ENCODE peak calls at places on chromosomes 2 and 18, in four cellular contexts. G is HL-60, I is GM12891, A is K562. W is an unnamed sample.

GRCh38 chr2:165746501-165746900 is 47.5 kb downstream of the GALNT3 start:
- DNase-seq in G (no peak), I (no peak), A (no peak), W (no peak)

GRCh38 chr2:16394072-16394985 is 271.3 kb downstream of the CYRIA start:
- DNase-seq in G (no peak), I (no peak), A (peak), W (no peak)

GRCh38 chr2:85851253-85851955 is 37.4 kb downstream of the ST3GAL5 start:
- DNase-seq in G (no peak), I (no peak), A (no peak), W (no peak)

GRCh38 chr2:120161190-120161589 is 62.0 kb downstream of the TMEM185B start:
- DNase-seq in G (no peak), I (no peak), A (no peak), W (no peak)

GRCh38 chr2:169709335-169709734 is 15.1 kb downstream of the PHOSPHO2 start:
- DNase-seq in G (no peak), I (no peak), A (no peak), W (no peak)

GRCh38 chr2:238425979-238426567 is 654 bp upstream of the ASB1 start:
- DNase-seq in G (peak), I (no peak), A (peak), W (no peak)

GRCh38 chr2:105180491-105180972 is 61.0 kb upstream of the GPR45 start:
- DNase-seq in G (no peak), I (no peak), A (no peak), W (no peak)

GRCh38 chr2:48356701-48357322 is 173.1 kb upstream of the STON1 start:
- DNase-seq in G (peak), I (no peak), A (peak), W (no peak)

GRCh38 chr2:164781394-164781793 is 60.2 kb downstream of the COBLL1 start:
- DNase-seq in G (no peak), I (no peak), A (no peak), W (no peak)

GRCh38 chr2:180203972-180204371 is 196.9 kb upstream of the CWC22 start:
- DNase-seq in G (no peak), I (no peak), A (no peak), W (no peak)

GRCh38 chr2:3633982-3634630 is 23.9 kb upstream of the ALLC start:
- DNase-seq in G (no peak), I (no peak), A (no peak), W (no peak)

GRCh38 chr18:47729356-47729755 is 201.1 kb downstream of the SMAD2 start:
- DNase-seq in G (no peak), I (no peak), A (no peak), W (no peak)

GRCh38 chr18:73887801-73888200 is 259.8 kb downstream of the FBXO15 start:
- DNase-seq in G (no peak), I (no peak), A (no peak), W (no peak)
- TF ChIP-seq SPI1 in G (no peak), I (no peak), A (no peak), W (no peak)

DNA sequence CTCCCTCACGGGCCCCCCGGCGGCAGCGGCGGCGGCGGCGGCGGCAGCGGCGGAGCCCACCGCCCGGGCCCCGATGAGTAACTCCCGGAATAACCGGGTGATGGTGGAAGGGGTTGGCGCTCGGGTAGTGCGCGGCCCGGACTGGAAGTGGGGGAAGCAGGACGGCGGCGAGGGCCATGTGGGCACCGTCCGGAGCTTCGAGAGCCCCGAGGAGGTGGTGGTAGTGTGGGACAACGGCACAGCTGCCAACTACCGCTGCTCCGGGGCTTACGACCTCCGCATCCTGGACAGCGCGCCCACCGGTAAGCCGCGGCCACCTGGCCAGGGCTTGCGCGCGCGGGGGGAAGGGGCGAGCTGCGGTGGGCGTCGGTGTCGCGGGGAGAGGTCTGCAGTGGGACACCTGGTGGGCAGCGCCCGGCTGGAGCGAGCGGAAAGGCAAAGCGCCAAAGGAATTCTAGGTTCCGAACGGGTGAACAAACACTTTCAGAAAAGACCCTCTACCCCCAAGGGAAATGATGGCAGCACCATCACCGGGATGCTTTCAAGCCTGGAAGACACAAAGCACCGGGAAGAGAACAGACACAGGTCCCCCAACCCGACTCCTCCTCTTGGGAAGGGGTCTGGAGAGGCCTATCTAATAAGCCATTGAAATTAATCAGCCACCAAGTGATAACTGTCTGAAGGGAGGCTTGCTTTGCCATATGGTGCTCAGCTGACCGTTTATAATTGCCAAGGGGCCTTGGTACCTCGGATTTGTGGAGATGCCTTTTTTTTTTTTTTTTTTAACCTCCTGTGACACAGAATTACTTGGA is 1.1 kb downstream of the MIB1 start:
- DNase-seq in G (peak), I (no peak), A (no peak), W (no peak)
- TF ChIP-seq SPI1 in G (no peak), I (no peak), A (no peak), W (no peak)

GRCh38 chr2:205769879-205770278 is 87.6 kb downstream of the NRP2 start:
- DNase-seq in G (no peak), I (no peak), A (no peak), W (no peak)

GRCh38 chr2:205768815-205769493 is 86.7 kb downstream of the NRP2 start:
- DNase-seq in G (no peak), I (no peak), A (no peak), W (no peak)

GRCh38 chr2:205770557-205770956 is 88.3 kb downstream of the NRP2 start:
- DNase-seq in G (no peak), I (no peak), A (no peak), W (no peak)

GRCh38 chr2:205768341-205768740 is 86.0 kb downstream of the NRP2 start:
- DNase-seq in G (no peak), I (no peak), A (no peak), W (no peak)

GRCh38 chr2:205769494-205769848 is 87.2 kb downstream of the NRP2 start:
- DNase-seq in G (no peak), I (no peak), A (no peak), W (no peak)
- TF ChIP-seq SPI1 in G (no peak), I (no peak), A (no peak), W (no peak)

DNA sequence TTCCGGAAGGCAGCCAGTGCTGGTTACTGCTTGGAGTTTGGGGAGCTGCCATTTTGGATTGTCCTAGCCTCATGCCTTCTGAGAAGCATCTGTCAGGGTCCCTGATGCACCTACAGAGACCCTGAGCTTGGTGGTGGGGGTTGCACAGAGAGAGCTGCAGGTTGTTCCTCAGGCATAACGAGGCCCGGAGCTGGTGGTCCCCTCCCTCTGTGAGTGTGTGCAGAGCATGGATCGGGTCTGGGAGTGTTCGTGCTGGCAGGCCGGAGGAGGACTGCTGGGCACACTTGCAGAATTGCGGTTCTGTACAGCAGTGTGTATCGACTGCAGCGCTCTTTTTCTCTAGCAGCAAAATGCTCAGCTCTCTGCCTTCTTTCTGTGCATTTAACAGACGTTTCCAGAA is 7.8 kb downstream of the HPCAL1 start:
- DNase-seq in G (no peak), I (no peak), A (no peak), W (no peak)
- TF ChIP-seq SPI1 in G (no peak), I (no peak), A (no peak), W (no peak)

GRCh38 chr2:159635006-159635746 is 18.8 kb upstream of the BAZ2B start:
- DNase-seq in G (no peak), I (no peak), A (no peak), W (no peak)
- TF ChIP-seq SPI1 in G (peak), I (no peak), A (no peak), W (no peak)

GRCh38 chr2:167875524-167875923 is 371.9 kb downstream of the STK39 start:
- DNase-seq in G (no peak), I (no peak), A (no peak), W (no peak)
- TF ChIP-seq SPI1 in G (no peak), I (no peak), A (no peak), W (no peak)

GRCh38 chr2:201796478-201796865 is 9.9 kb upstream of the CDK15 start:
- DNase-seq in G (no peak), I (no peak), A (no peak), W (no peak)
- TF ChIP-seq SPI1 in G (no peak), I (no peak), A (no peak), W (no peak)

GRCh38 chr2:133264951-133265949 is 303.0 kb downstream of the NCKAP5 start:
- DNase-seq in G (no peak), I (no peak), A (no peak), W (no peak)
- TF ChIP-seq SPI1 in G (no peak), I (no peak), A (no peak), W (peak)

DNA sequence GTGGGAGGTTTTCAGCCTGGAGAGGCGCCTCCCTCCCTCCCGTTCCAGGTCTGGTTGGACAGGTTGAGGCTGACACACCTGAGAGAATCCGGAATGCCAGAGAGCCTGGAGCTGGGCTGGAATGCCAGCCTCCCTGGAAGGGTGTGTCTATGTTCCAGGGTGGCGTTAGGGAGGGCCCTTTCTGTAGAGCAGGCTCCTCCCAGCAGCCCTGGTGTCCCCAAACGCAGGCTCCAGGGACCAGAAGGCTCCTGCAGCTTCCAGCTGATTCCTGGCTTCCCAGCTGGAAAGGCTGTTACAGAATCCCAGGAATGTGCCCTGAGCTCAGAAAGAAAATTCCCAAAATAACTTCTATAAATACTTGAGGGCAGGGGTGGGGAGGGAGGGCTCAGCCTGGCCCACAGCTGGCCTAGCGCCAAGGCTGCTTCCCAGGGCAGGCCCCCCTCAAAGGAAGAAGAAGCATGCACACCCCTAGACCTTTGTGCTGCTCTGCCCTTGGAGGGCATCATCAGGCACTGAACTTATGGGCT is 85.4 kb downstream of the STPG4 start:
- DNase-seq in G (no peak), I (no peak), A (no peak), W (no peak)
- TF ChIP-seq SPI1 in G (no peak), I (no peak), A (no peak), W (no peak)

GRCh38 chr18:73462092-73462491 is 594.3 kb upstream of the NETO1 start:
- DNase-seq in G (no peak), I (no peak), A (no peak), W (no peak)

GRCh38 chr18:73461038-73461779 is 593.4 kb upstream of the NETO1 start:
- DNase-seq in G (no peak), I (no peak), A (no peak), W (no peak)

GRCh38 chr18:73456643-73457042 is 588.9 kb upstream of the NETO1 start:
- DNase-seq in G (no peak), I (no peak), A (no peak), W (no peak)

GRCh38 chr18:73458186-73458964 is 590.6 kb upstream of the NETO1 start:
- DNase-seq in G (no peak), I (no peak), A (no peak), W (no peak)

GRCh38 chr18:73461780-73462059 is 593.9 kb upstream of the NETO1 start:
- DNase-seq in G (no peak), I (no peak), A (no peak), W (no peak)
- TF ChIP-seq SPI1 in G (no peak), I (no peak), A (no peak), W (no peak)